ENCODE peak calls at places on chromosomes 11 and 22, in six cellular contexts. One of them, this sample, is unnamed.

GRCh38 chr11:12207384-12208150 is 97.2 kb downstream of the MICAL2 start:
- DNase-seq in myocyte: peak; percentile 39
- DNase-seq in cardiac fibroblast: no peak
- DNase-seq in spleen: no peak
- DNase-seq in T-helper 9 cell: no peak
- DNase-seq in activated B cell treated with CpG ODN at 0.5 μM for 24 hours: no peak
- DNase-seq in this sample: no peak

GRCh38 chr22:40238425-40239344 is 61.0 kb downstream of the TNRC6B start:
- DNase-seq in myocyte: peak; percentile 24
- DNase-seq in cardiac fibroblast: peak; percentile 90
- DNase-seq in spleen: no peak
- DNase-seq in T-helper 9 cell: peak; percentile 11
- DNase-seq in activated B cell treated with CpG ODN at 0.5 μM for 24 hours: no peak
- DNase-seq in this sample: no peak

GRCh38 chr11:19595840-19596751 is 116.5 kb upstream of the NAV2 start:
- DNase-seq in myocyte: peak; percentile 70
- DNase-seq in cardiac fibroblast: peak; percentile 93
- DNase-seq in spleen: no peak
- DNase-seq in T-helper 9 cell: no peak
- DNase-seq in activated B cell treated with CpG ODN at 0.5 μM for 24 hours: no peak
- DNase-seq in this sample: no peak

GRCh38 chr11:78350646-78351165 is 66.9 kb downstream of the GAB2 start:
- DNase-seq in myocyte: peak; percentile 64
- DNase-seq in cardiac fibroblast: peak; percentile 68
- DNase-seq in spleen: no peak
- DNase-seq in T-helper 9 cell: no peak
- DNase-seq in activated B cell treated with CpG ODN at 0.5 μM for 24 hours: no peak
- DNase-seq in this sample: no peak

GRCh38 chr22:32325416-32325801 is 32.3 kb upstream of the RFPL3 start:
- DNase-seq in myocyte: no peak
- DNase-seq in cardiac fibroblast: no peak
- DNase-seq in spleen: peak; percentile 56
- DNase-seq in T-helper 9 cell: no peak
- DNase-seq in activated B cell treated with CpG ODN at 0.5 μM for 24 hours: no peak
- DNase-seq in this sample: no peak

GRCh38 chr11:128862913-128863660 is 4.0 kb downstream of the KCNJ1 start:
- DNase-seq in myocyte: no peak
- DNase-seq in cardiac fibroblast: peak; percentile 60
- DNase-seq in spleen: no peak
- DNase-seq in T-helper 9 cell: no peak
- DNase-seq in activated B cell treated with CpG ODN at 0.5 μM for 24 hours: no peak
- DNase-seq in this sample: no peak

GRCh38 chr22:20315337-20316216 is 4.3 kb downstream of the DGCR6L start:
- DNase-seq in myocyte: no peak
- DNase-seq in cardiac fibroblast: no peak
- DNase-seq in spleen: peak; percentile 76
- DNase-seq in T-helper 9 cell: no peak
- DNase-seq in activated B cell treated with CpG ODN at 0.5 μM for 24 hours: no peak
- DNase-seq in this sample: no peak

GRCh38 chr11:128367573-128367972 is 219.8 kb downstream of the ETS1 start:
- DNase-seq in myocyte: no peak
- DNase-seq in cardiac fibroblast: no peak
- DNase-seq in spleen: no peak
- DNase-seq in T-helper 9 cell: peak; percentile 12
- DNase-seq in activated B cell treated with CpG ODN at 0.5 μM for 24 hours: no peak
- DNase-seq in this sample: no peak

GRCh38 chr22:25655536-25655935 is 86.5 kb upstream of the MYO18B start:
- DNase-seq in myocyte: no peak
- DNase-seq in cardiac fibroblast: no peak
- DNase-seq in spleen: no peak
- DNase-seq in T-helper 9 cell: no peak
- DNase-seq in activated B cell treated with CpG ODN at 0.5 μM for 24 hours: no peak
- DNase-seq in this sample: no peak

This sample was measured in progenitor cell of endocrine pancreas.